ENCODE peak calls at places on chromosomes 3 and 15, in nine cellular contexts. W, E, M, P, X, V, K, Y and H are unnamed samples. For H3K9me3, the result is how much of the 10 kb centered on the place peaks cover.

GRCh38 chr3:32428092-32429068 is 36.7 kb downstream of the CMTM7 start:
- DNase-seq in E (no peak), X (no peak), M (no peak), V (peak), W (no peak), P (no peak), K (no peak), Y (peak), H (no peak)

GRCh38 chr3:45029661-45030060 is 3.6 kb downstream of the CLEC3B start:
- DNase-seq in W (no peak), V (no peak), E (no peak), M (no peak), K (peak), X (no peak), P (no peak), Y (no peak), H (no peak)

GRCh38 chr3:9691636-9692035 is 12.0 kb upstream of the CPNE9 start:
- DNase-seq in P (no peak), M (no peak), V (no peak), K (no peak), X (no peak), E (no peak), W (no peak), Y (no peak), H (no peak)

GRCh38 chr3:40490916-40491315 is 14.0 kb downstream of the ZNF619 start:
- DNase-seq in M (no peak), P (peak), Y (no peak), E (no peak), K (peak), W (no peak), V (no peak), X (no peak), H (no peak)

GRCh38 chr3:16536996-16537395 is 23.5 kb upstream of the RFTN1 start:
- DNase-seq in M (no peak), P (no peak), K (no peak), V (no peak), X (no peak), E (no peak), Y (no peak), W (no peak), H (no peak)

GRCh38 chr15:47802216-47802615 is 84.9 kb downstream of the SEMA6D start:
- DNase-seq in Y (no peak), W (no peak), K (no peak), V (no peak), X (no peak), P (no peak), M (no peak), E (no peak), H (no peak)

GRCh38 chr3:188385295-188385694 is 231.3 kb downstream of the LPP start:
- DNase-seq in Y (no peak), X (no peak), W (no peak), E (no peak), V (no peak), P (no peak), M (no peak), K (no peak), H (no peak)

GRCh38 chr15:34116620-34117019 is 14.7 kb downstream of the PGBD4 start:
- DNase-seq in E (no peak), X (no peak), V (no peak), M (no peak), W (no peak), K (no peak), P (no peak), Y (no peak), H (no peak)

GRCh38 chr3:49625971-49626640 is 48.0 kb upstream of the APEH start:
- DNase-seq in V (no peak), M (no peak), K (peak), Y (no peak), P (no peak), E (no peak), W (peak), X (no peak), H (no peak)

GRCh38 chr3:149936812-149937230 is 33.9 kb downstream of the PFN2 start:
- DNase-seq in Y (peak), V (peak), W (no peak), X (peak), E (no peak), P (peak), M (peak), K (peak), H (peak)

GRCh38 chr3:149367021-149367840 is 10.2 kb downstream of the TM4SF1 start:
- DNase-seq in W (no peak), M (no peak), E (no peak), K (peak), Y (no peak), X (no peak), V (no peak), P (no peak), H (no peak)

GRCh38 chr3:153315781-153316180 is 153.8 kb downstream of the RAP2B start:
- DNase-seq in W (no peak), M (no peak), P (peak), K (peak), Y (no peak), E (no peak), V (no peak), X (no peak), H (no peak)

GRCh38 chr15:49675051-49675450 is 54.2 kb downstream of the DTWD1 start:
- DNase-seq in V (no peak), K (peak), X (no peak), E (no peak), P (peak), W (no peak), Y (no peak), M (no peak), H (no peak)

GRCh38 chr3:167813169-167814123 is 77.9 kb downstream of the SERPINI1 start:
- DNase-seq in X (no peak), Y (no peak), W (no peak), E (no peak), K (no peak), V (no peak), M (no peak), P (no peak), H (no peak)

GRCh38 chr3:71138410-71138809 is 445.1 kb downstream of the FOXP1 start:
- DNase-seq in E (no peak), X (no peak), K (no peak), V (no peak), M (no peak), P (no peak), W (no peak), Y (no peak), H (no peak)

GRCh38 chr15:101827257-101827656 is 15.3 kb downstream of the OR4F15 start:
- DNase-seq in P (peak), W (no peak), E (no peak), K (peak), M (no peak), X (no peak), Y (no peak), V (no peak), H (no peak)

GRCh38 chr15:68553994-68554715 is 24.6 kb upstream of the CORO2B start:
- DNase-seq in W (no peak), K (peak), M (peak), V (peak), Y (peak), E (peak), X (peak), P (peak), H (peak)

GRCh38 chr3:71378509-71378908 is 205.0 kb downstream of the FOXP1 start:
- DNase-seq in P (no peak), E (no peak), W (no peak), X (no peak), M (no peak), V (no peak), K (no peak), Y (no peak), H (no peak)

GRCh38 chr3:24520941-24521305 is 26.3 kb upstream of the THRB start:
- DNase-seq in W (no peak), M (no peak), E (no peak), V (no peak), Y (no peak), X (no peak), P (no peak), K (no peak), H (no peak)

GRCh38 chr15:90459368-90459767 is 70.4 kb upstream of the CRTC3 start:
- DNase-seq in P (no peak), W (no peak), Y (no peak), E (no peak), K (no peak), M (no peak), V (no peak), X (no peak), H (no peak)

GRCh38 chr15:95470997-95471692 is 859.4 kb upstream of the NR2F2 start:
- DNase-seq in Y (no peak), V (no peak), W (no peak), K (peak), X (no peak), M (no peak), E (peak), P (peak), H (no peak)

GRCh38 chr3:42663581-42664442 is 10.3 kb downstream of the ZBTB47 start:
- DNase-seq in X (no peak), K (no peak), E (no peak), P (no peak), W (no peak), M (peak), V (no peak), Y (no peak), H (no peak)

GRCh38 chr3:4008205-4008604 is 209.0 kb downstream of the LRRN1 start:
- DNase-seq in W (no peak), P (no peak), Y (no peak), V (no peak), E (no peak), M (no peak), K (no peak), X (no peak), H (no peak)

GRCh38 chr3:66823532-66823931 is 174.6 kb upstream of the KBTBD8 start:
- DNase-seq in M (no peak), X (no peak), Y (no peak), P (no peak), E (no peak), V (no peak), K (no peak), W (no peak), H (no peak)

GRCh38 chr3:58055309-58055708 is 47.1 kb downstream of the FLNB start:
- DNase-seq in Y (no peak), P (no peak), X (no peak), V (no peak), M (no peak), K (no peak), E (no peak), W (no peak), H (no peak)

GRCh38 chr3:187678869-187679268 is 8.7 kb upstream of the SST start:
- DNase-seq in P (peak), X (peak), Y (peak), V (no peak), M (peak), K (peak), W (no peak), E (peak), H (no peak)

GRCh38 chr3:128919988-128920387 is 40.6 kb downstream of the ACAD9 start:
- DNase-seq in Y (no peak), E (no peak), W (no peak), K (no peak), X (no peak), V (no peak), P (no peak), M (no peak), H (no peak)
- H3K9me3 ChIP-seq in Y (under half), E (under half), W (under half), K (under half), X (under half), V (under half), P (under half), M (under half), H (under half)

DNA sequence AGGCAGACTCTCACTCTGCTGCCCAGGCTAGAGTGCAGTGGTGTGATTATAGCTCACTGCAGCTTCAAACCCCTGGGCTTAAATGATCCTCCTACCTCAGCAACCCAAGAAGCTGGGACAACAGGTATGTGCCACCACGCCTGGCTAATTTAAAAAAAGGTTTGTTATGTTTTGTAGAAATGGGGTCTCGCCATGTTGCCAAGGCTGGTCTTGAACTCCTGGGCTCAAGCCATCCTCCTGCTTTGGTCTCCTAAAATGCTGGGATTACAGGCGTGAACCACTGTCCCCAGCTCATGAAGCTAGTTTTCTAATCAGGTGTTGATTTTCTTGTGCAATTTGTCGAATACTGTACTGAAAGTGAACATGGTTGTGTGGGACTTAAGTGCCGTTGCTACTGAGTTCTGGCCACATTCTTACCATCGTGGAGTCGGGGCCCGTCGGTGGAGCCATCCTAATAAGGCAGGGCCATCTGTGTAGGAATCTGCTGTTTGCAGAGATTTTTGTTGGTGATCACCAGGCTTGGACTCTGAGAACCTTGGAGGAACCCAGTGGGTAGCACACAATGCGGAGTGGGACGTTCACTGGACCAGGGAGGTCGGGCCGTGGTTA is 193.2 kb downstream of the GOLGA6L6 start:
- DNase-seq in V (no peak), P (no peak), X (no peak), W (peak), Y (no peak), K (no peak), E (peak), M (peak), H (no peak)
- H3K9me3 ChIP-seq in V (under half), P (under half), X (half or more), W (under half), Y (under half), K (half or more), E (under half), M (half or more), H (under half)

GRCh38 chr3:30548605-30549004 is 57.8 kb upstream of the TGFBR2 start:
- DNase-seq in Y (no peak), V (no peak), K (no peak), P (no peak), M (peak), E (no peak), X (peak), W (no peak), H (no peak)

GRCh38 chr3:30551927-30552326 is 54.5 kb upstream of the TGFBR2 start:
- DNase-seq in X (no peak), K (no peak), P (no peak), V (no peak), E (no peak), Y (no peak), M (no peak), W (no peak), H (no peak)

GRCh38 chr3:30551266-30551665 is 55.1 kb upstream of the TGFBR2 start:
- DNase-seq in M (no peak), E (no peak), X (no peak), P (no peak), K (no peak), V (no peak), Y (no peak), W (no peak), H (no peak)

GRCh38 chr3:30550246-30550645 is 56.2 kb upstream of the TGFBR2 start:
- DNase-seq in Y (no peak), W (no peak), E (no peak), K (no peak), P (no peak), M (no peak), V (no peak), X (no peak), H (no peak)

GRCh38 chr3:30549600-30549999 is 56.8 kb upstream of the TGFBR2 start:
- DNase-seq in E (no peak), V (no peak), X (peak), W (no peak), K (no peak), M (peak), P (no peak), Y (no peak), H (no peak)
- H3K9me3 ChIP-seq in E (under half), V (under half), X (under half), W (under half), K (under half), M (under half), P (under half), Y (under half), H (under half)

GRCh38 chr15:58562135-58562534 is 130.3 kb downstream of the LIPC start:
- DNase-seq in K (no peak), Y (no peak), V (no peak), P (no peak), W (peak), M (no peak), E (no peak), X (no peak), H (no peak)
- H3K9me3 ChIP-seq in K (under half), Y (under half), V (under half), P (under half), W (under half), M (under half), E (under half), X (under half), H (under half)

GRCh38 chr3:176376531-176376930 is 820.8 kb downstream of the TBL1XR1 start:
- DNase-seq in K (no peak), V (no peak), Y (no peak), W (no peak), P (no peak), X (no peak), M (no peak), E (no peak), H (no peak)
- H3K9me3 ChIP-seq in K (under half), V (under half), Y (under half), W (under half), P (under half), X (under half), M (under half), E (under half), H (under half)

DNA sequence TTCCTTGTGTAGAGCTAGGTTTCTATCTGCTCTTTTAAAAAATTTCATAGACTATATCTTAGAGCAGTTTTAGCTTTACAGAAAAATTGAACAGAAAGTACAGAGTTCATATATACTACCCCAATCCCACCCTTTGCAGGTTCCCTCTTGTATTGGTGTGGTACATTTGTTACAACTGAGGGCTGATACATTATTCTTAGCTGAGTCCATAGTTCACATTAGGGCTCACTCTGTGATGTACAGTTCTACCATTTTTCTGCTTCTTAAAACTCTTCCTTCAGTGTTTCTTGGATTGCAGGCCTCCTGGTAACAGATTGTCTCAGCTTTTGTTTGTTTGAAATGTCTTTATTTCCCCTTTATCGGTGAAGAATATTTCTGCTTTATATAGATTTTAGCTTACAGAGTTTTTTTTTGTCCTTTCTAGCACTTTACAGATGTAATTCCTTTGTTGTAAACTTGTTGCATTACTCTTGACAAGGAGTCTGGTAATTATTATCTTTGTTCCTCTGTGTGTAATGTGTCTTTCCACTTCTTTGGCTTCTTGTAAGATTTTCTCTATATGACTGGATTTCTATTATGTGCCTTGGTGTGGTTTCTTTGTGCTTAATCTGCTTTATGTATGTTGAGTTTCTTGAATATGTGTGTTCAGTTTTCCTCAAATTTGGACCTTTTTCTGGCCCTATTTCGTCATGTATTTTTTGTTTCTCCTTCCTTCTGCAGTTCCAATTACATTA is 25.3 kb downstream of the MEF2A start:
- DNase-seq in P (no peak), Y (no peak), M (no peak), V (no peak), W (no peak), E (no peak), X (no peak), K (no peak), H (no peak)
- H3K9me3 ChIP-seq in P (under half), Y (under half), M (under half), V (under half), W (under half), E (under half), X (under half), K (under half), H (under half)

GRCh38 chr3:18024715-18025114 is 282.3 kb upstream of the TBC1D5 start:
- DNase-seq in W (no peak), E (no peak), M (no peak), K (no peak), Y (no peak), V (no peak), X (no peak), P (no peak), H (no peak)

GRCh38 chr3:18030371-18030870 is 288.0 kb upstream of the TBC1D5 start:
- DNase-seq in X (no peak), E (no peak), W (no peak), Y (no peak), K (no peak), M (no peak), P (no peak), V (no peak), H (no peak)

GRCh38 chr3:18027161-18027939 is 284.9 kb upstream of the TBC1D5 start:
- DNase-seq in V (no peak), K (no peak), W (no peak), P (no peak), X (no peak), M (no peak), Y (no peak), E (no peak), H (no peak)
- H3K9me3 ChIP-seq in V (under half), K (under half), W (under half), P (under half), X (under half), M (under half), Y (under half), E (under half), H (under half)

DNA sequence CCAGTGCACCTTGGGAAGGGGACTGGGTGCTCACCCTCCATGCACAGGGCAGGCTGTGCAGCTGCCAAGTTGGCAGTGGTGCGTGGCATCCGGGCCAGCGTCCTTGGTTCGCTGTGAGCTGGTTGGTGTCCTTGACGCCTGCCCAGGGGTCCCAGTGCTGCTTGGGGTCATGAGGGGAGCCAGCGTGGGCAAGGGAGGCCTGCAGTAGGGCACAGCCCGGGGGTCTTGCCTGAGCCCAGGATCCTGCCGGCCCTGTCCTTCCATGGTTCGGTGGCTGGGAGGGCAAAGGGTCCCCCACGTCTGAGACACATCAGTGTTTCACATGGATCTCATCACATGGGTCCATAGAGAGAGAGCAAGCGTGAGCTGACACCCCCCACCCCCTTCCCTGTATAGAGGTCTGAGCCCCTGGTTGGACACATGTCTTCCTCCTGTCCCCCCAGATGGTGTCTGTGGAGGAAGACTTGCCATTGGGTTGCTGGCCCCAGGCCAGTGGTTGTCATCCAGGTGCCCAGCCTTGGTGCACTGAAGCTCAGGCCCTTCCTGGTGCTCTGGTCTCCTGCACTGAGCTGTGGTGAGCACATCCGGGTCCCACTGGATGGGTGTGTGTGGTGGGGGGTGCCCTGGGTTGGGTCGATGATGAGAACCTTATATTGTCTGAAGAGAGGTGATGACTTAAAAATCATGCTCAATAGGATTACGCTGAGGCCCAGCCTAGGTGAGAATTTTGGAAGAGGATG is 232.3 kb downstream of the SNRPN start:
- DNase-seq in E (no peak), P (no peak), X (no peak), K (no peak), Y (no peak), V (no peak), W (peak), M (no peak), H (no peak)
- H3K9me3 ChIP-seq in E (under half), P (under half), X (under half), K (half or more), Y (under half), V (under half), W (under half), M (under half), H (under half)

GRCh38 chr15:81722982-81723381 is 322.8 kb downstream of the MEX3B start:
- DNase-seq in K (no peak), X (no peak), P (no peak), E (no peak), W (no peak), Y (no peak), V (no peak), M (no peak), H (no peak)
- H3K9me3 ChIP-seq in K (under half), X (under half), P (under half), E (under half), W (under half), Y (under half), V (under half), M (under half), H (under half)